ENCODE peak calls at places on chromosomes 11 and 22, in eight cellular contexts. C is CD4-positive, alpha-beta T cell; L is lower leg skin; W is OCI-LY7; F is pancreas; O is WERI-Rb-1; R is choroid plexus epithelial cell; S is foreskin fibroblast. G is an unnamed sample.

GRCh38 chr11:1619449-1619848 is 2.5 kb downstream of the KRTAP5-4 start:
- DNase-seq in O (no peak), W (no peak), R (no peak), C (no peak), L (no peak), S (no peak), F (no peak), G (no peak)

GRCh38 chr11:123702137-123702536 is 39.3 kb downstream of the ZNF202 start:
- DNase-seq in W (no peak), R (no peak), S (no peak), L (no peak), C (no peak), O (no peak), F (no peak), G (no peak)

GRCh38 chr11:118223992-118224391 is 819 bp downstream of the JAML start:
- DNase-seq in W (no peak), R (no peak), F (no peak), L (no peak), S (no peak), O (no peak), C (no peak), G (no peak)

GRCh38 chr11:119714189-119714588 is 14.8 kb downstream of the NECTIN1 start:
- DNase-seq in C (no peak), F (no peak), S (no peak), R (no peak), W (no peak), O (no peak), L (no peak), G (no peak)

GRCh38 chr22:20324139-20324516 is 4.3 kb upstream of the DGCR6L start:
- DNase-seq in S (no peak), W (no peak), O (no peak), R (no peak), L (peak), F (no peak), C (peak), G (no peak)

GRCh38 chr11:45323598-45324249 is 37.6 kb upstream of the SYT13 start:
- DNase-seq in F (no peak), S (no peak), L (no peak), O (no peak), R (no peak), C (no peak), W (no peak), G (no peak)

GRCh38 chr11:119166368-119167076 is 2.0 kb upstream of the NLRX1 start:
- DNase-seq in O (no peak), W (no peak), F (no peak), S (peak), R (peak), C (no peak), L (no peak), G (no peak)

GRCh38 chr11:2150206-2150847 is 10.7 kb downstream of the INS start:
- DNase-seq in R (peak), W (peak), L (no peak), S (peak), C (no peak), O (no peak), F (no peak), G (no peak)

GRCh38 chr11:67302571-67303131 is 679 bp upstream of the SSH3 start:
- DNase-seq in F (peak), O (peak), W (no peak), L (peak), S (peak), C (no peak), R (peak), G (no peak)

GRCh38 chr11:60950933-60951610 is 904 bp downstream of the SLC15A3 start:
- DNase-seq in S (peak), F (peak), L (no peak), W (no peak), R (peak), O (no peak), C (peak), G (no peak)

GRCh38 chr22:45976351-45977002 is 485 bp downstream of the WNT7B start:
- DNase-seq in L (no peak), S (no peak), O (no peak), C (no peak), R (no peak), W (no peak), F (no peak), G (no peak)

GRCh38 chr11:102912482-102912830 is 37.7 kb upstream of the MMP12 start:
- DNase-seq in W (no peak), C (no peak), L (no peak), F (no peak), O (no peak), R (no peak), S (peak), G (no peak)

GRCh38 chr22:41524809-41525449 is 19.3 kb downstream of the POLR3H start:
- DNase-seq in O (peak), F (no peak), C (peak), W (no peak), R (peak), S (peak), L (no peak), G (no peak)

GRCh38 chr11:114187173-114187572 is 109.0 kb upstream of the NNMT start:
- DNase-seq in C (no peak), O (no peak), W (peak), F (no peak), R (no peak), S (no peak), L (no peak), G (no peak)

GRCh38 chr11:553083-553948 is 7.2 kb downstream of the LMNTD2 start:
- DNase-seq in R (no peak), C (no peak), O (no peak), W (no peak), F (no peak), S (no peak), L (no peak), G (no peak)

GRCh38 chr22:38715852-38716251 is 10.1 kb downstream of the GTPBP1 start:
- DNase-seq in W (no peak), C (no peak), O (no peak), F (no peak), S (no peak), L (no peak), R (no peak), G (no peak)

GRCh38 chr11:14244926-14245325 is 114.1 kb downstream of the RRAS2 start:
- DNase-seq in S (no peak), O (no peak), F (no peak), C (no peak), W (no peak), L (peak), R (no peak), G (no peak)

GRCh38 chr11:101323997-101324396 is 194.4 kb upstream of the PGR start:
- DNase-seq in S (no peak), C (no peak), R (no peak), F (no peak), L (no peak), W (no peak), O (no peak), G (no peak)

GRCh38 chr11:101326141-101326540 is 196.5 kb upstream of the PGR start:
- DNase-seq in S (no peak), O (no peak), W (no peak), C (no peak), L (no peak), F (no peak), R (no peak), G (no peak)

GRCh38 chr11:101321222-101321621 is 191.6 kb upstream of the PGR start:
- DNase-seq in O (no peak), R (no peak), W (no peak), S (no peak), C (no peak), L (no peak), F (no peak), G (no peak)
- TF ChIP-seq CTCF in O (peak), R (no peak), W (no peak), S (no peak), C (no peak), L (no peak), F (no peak), G (no peak)

DNA sequence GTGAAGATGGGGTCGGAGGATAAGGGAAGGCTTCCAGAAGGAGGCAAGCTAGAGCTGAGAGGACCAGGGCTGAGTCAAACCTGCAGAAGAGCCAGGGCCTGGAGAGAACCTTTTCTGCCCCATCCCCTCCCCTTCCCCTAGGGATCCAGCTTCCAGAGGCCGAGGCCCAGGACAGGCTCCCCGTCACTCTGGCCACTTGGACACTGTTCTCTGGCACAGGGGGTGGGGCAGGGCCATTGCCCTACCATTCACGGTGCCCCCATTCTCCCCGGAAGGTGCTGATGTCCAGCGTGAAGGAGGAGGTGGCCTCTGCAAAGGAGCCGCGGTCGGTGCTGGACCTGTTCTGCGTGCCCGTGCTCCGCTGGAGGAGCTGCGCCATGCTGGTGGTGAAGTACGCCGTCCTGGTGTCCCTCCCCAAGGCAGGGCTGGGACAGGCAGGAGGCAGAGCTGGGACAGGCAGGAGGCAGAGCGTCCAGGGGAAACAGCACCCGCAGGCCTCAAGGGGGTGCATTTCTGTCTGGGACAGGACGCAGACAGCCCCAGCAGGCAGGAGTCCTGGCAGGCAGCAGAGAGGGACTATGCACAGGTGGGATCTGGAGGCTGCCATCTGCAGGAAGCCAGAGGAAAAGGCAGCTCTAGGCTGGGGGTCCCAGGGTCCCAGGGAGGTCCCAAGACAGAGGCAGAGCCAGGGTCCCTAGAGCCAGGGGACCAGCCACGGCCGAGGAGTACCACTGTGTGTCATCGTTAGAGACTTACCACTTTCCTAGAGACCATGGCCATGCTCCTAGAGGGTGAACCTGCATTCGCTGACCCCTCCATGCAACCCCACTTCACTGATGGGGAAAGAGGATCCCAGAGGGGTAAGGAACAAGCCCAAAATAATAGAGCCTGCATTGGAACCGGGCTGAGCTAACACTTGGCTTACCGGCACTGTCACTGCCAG is 25.8 kb upstream of the SLC22A12 start:
- DNase-seq in L (no peak), R (no peak), F (no peak), S (no peak), O (peak), W (peak), C (no peak), G (no peak)
- TF ChIP-seq CTCF in L (no peak), R (peak), F (no peak), S (peak), O (peak), W (peak), C (no peak), G (peak)

DNA sequence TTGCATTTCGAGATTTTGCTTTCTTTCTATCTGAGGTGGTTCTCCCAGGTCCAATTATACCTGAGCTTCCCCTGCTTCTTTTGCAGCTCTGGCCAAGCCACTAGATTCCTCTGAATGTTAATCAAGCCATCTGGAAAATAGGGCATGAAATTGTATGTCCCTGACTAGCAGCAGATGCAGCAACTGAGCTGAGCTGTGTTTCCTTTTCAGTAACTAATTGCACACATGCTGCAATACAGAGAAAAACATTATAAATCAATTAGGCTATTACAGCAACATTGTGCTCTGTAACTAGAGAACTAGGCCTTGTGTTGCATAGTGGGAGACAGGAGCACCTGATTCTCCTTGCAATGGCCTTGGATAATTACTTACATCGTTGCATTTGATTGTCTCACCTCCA is 408.3 kb downstream of the ETS1 start:
- DNase-seq in O (no peak), R (no peak), L (no peak), C (no peak), W (no peak), F (no peak), S (peak), G (no peak)
- TF ChIP-seq CTCF in O (no peak), R (no peak), L (no peak), C (no peak), W (no peak), F (no peak), S (no peak), G (no peak)

DNA sequence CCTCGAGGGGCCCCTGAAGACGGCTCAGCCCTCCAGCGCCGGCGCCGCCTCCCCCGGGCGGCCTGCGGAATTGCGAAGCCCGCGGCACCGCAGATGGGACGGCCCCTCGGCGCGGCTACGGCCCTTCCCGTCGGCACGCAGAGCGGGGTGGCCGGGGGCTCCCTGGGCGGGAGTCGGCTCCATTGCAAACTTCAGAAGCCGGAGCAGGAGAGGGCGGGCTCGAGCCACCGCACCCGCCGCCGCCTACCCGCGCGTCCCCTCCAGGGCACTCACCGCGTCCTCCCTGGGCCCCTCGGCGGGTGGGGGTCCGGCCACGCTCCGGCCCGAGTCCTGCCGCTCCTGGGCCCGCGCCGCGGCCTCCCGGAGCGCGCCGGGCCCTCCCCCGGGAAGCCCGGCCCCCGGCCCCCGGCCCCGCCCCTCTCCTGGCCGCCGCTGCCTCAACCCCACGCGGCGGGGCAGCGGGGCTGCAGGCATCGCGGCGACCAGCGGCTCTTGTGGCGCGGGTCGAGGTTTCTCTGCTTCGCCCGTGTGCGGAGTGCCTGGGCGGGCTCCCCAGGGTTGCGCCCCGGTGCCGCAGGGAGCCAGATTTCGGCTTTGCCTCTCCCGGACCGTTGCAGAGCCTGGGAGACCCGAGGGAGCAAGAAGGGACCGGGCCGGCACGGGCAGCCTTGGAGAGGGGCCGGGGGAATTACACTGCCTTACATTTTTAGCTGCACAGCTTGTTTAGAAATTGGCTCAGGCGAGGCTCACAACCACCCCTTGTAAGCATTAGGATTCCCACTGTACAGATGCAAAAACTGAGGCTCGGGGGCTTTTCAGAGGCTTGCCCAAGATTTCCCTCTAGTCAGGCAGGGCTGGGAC is at the start of gene PACSIN3:
- DNase-seq in S (peak), F (peak), W (no peak), O (peak), C (peak), R (no peak), L (no peak), G (peak)
- TF ChIP-seq CTCF in S (no peak), F (peak), W (no peak), O (no peak), C (no peak), R (no peak), L (no peak), G (peak)

GRCh38 chr11:72602250-72602904 is 71.8 kb downstream of the PDE2A start:
- DNase-seq in O (no peak), R (no peak), C (no peak), S (no peak), L (no peak), F (no peak), W (no peak), G (no peak)

GRCh38 chr11:72599325-72600117 is 74.7 kb downstream of the PDE2A start:
- DNase-seq in W (no peak), O (no peak), R (no peak), C (no peak), F (no peak), L (no peak), S (no peak), G (no peak)

GRCh38 chr11:72598466-72598865 is 75.8 kb downstream of the PDE2A start:
- DNase-seq in S (no peak), L (no peak), O (no peak), W (no peak), R (no peak), C (no peak), F (no peak), G (no peak)

GRCh38 chr11:72600557-72600956 is 73.7 kb downstream of the PDE2A start:
- DNase-seq in C (no peak), L (no peak), S (no peak), F (no peak), W (no peak), O (no peak), R (no peak), G (no peak)

GRCh38 chr11:72598901-72599300 is 75.3 kb downstream of the PDE2A start:
- DNase-seq in O (peak), S (peak), R (peak), L (no peak), W (no peak), F (no peak), C (no peak), G (peak)
- TF ChIP-seq CTCF in O (peak), S (peak), R (peak), L (no peak), W (peak), F (no peak), C (no peak), G (peak)

GRCh38 chr11:122656631-122657101 is 1.1 kb downstream of the UBASH3B start:
- DNase-seq in O (peak), W (peak), C (peak), S (no peak), R (no peak), F (peak), L (no peak), G (peak)
- TF ChIP-seq CTCF in O (no peak), W (peak), C (no peak), S (peak), R (peak), F (no peak), L (no peak), G (no peak)

GRCh38 chr11:9880657-9881056 is 216.8 kb downstream of the SWAP70 start:
- DNase-seq in F (no peak), W (no peak), S (no peak), O (no peak), C (no peak), L (no peak), R (no peak), G (no peak)
- TF ChIP-seq CTCF in F (no peak), W (no peak), S (no peak), O (no peak), C (no peak), L (no peak), R (no peak), G (no peak)

G was measured in neural crest cell.